ENCODE peak calls at places on chromosomes 7 and 10, in four cellular contexts. G, K, P and R are unnamed samples.

GRCh38 chr10:75001715-75002350 is 109.6 kb upstream of the SAMD8 start:
- DNase-seq in G (no peak), P (no peak), K (no peak), R (no peak)

GRCh38 chr7:110130669-110131068 is 960.3 kb upstream of the LRRN3 start:
- DNase-seq in K (no peak), P (peak), G (no peak), R (no peak)

GRCh38 chr7:30285067-30285530 is 702 bp downstream of the ZNRF2 start:
- DNase-seq in G (peak), K (no peak), P (peak), R (no peak)

GRCh38 chr10:72344932-72345331 is 9.8 kb downstream of the DNAJB12 start:
- DNase-seq in G (no peak), K (no peak), P (no peak), R (no peak)

GRCh38 chr10:57962839-57963238 is 304.9 kb downstream of the IPMK start:
- DNase-seq in P (no peak), G (no peak), K (no peak), R (no peak)

GRCh38 chr10:99841746-99842145 is 59.3 kb downstream of the ABCC2 start:
- DNase-seq in G (no peak), K (no peak), P (no peak), R (no peak)

GRCh38 chr10:73628405-73628804 is 12.9 kb downstream of the MYOZ1 start:
- DNase-seq in P (peak), G (no peak), K (no peak), R (no peak)

GRCh38 chr7:24442170-24442777 is 131.0 kb upstream of the PALS2 start:
- DNase-seq in P (no peak), G (no peak), K (no peak), R (peak)

GRCh38 chr10:132464256-132465192 is 67.5 kb downstream of the PWWP2B start:
- DNase-seq in K (no peak), P (no peak), G (no peak), R (no peak)

GRCh38 chr7:11171569-11172192 is 198.0 kb downstream of the PHF14 start:
- DNase-seq in K (no peak), G (no peak), P (no peak), R (no peak)

GRCh38 chr10:87660484-87661133 is 931 bp downstream of the PAPSS2 start:
- DNase-seq in P (peak), G (no peak), K (no peak), R (no peak)

GRCh38 chr10:16930540-16930939 is 113.3 kb upstream of the RSU1 start:
- DNase-seq in P (no peak), G (no peak), K (no peak), R (no peak)

GRCh38 chr10:95860486-95861040 is 47.2 kb upstream of the CC2D2B start:
- DNase-seq in G (no peak), K (no peak), P (no peak), R (no peak)

GRCh38 chr7:37590824-37591223 is 92.7 kb upstream of the GPR141 start:
- DNase-seq in K (no peak), P (no peak), G (no peak), R (no peak)

GRCh38 chr7:1298051-1298937 is 65.6 kb downstream of the UNCX start:
- DNase-seq in G (no peak), P (no peak), K (no peak), R (no peak)

GRCh38 chr7:127245582-127245981 is 7.2 kb downstream of the GRM8 start:
- DNase-seq in G (no peak), K (no peak), P (no peak), R (no peak)

GRCh38 chr7:107857541-107857912 is 33.5 kb upstream of the DLD start:
- DNase-seq in P (no peak), G (no peak), K (no peak), R (no peak)

GRCh38 chr7:5408777-5409176 is 14.9 kb downstream of the TNRC18 start:
- DNase-seq in K (no peak), G (no peak), P (no peak), R (no peak)

GRCh38 chr10:65684896-65685295 is 1240.9 kb upstream of the LRRTM3 start:
- DNase-seq in P (no peak), K (no peak), G (no peak), R (no peak)

GRCh38 chr7:1668932-1669485 is 1.1 kb upstream of the ELFN1 start:
- DNase-seq in G (no peak), K (peak), P (no peak), R (no peak)

GRCh38 chr7:111760043-111760442 is 197.8 kb upstream of the IMMP2L start:
- DNase-seq in G (no peak), P (no peak), K (no peak), R (no peak)

GRCh38 chr7:114740095-114740494 is 181.8 kb upstream of the MDFIC start:
- DNase-seq in G (no peak), K (no peak), P (no peak), R (no peak)

GRCh38 chr7:25118048-25118753 is 6.9 kb downstream of the CYCS start:
- DNase-seq in P (no peak), G (no peak), K (no peak), R (no peak)

GRCh38 chr7:45048748-45049147 is 40.0 kb downstream of the NACAD start:
- DNase-seq in P (peak), K (no peak), G (no peak), R (no peak)

GRCh38 chr7:26620352-26620751 is 244.0 kb downstream of the SKAP2 start:
- DNase-seq in P (peak), K (no peak), G (no peak), R (no peak)

GRCh38 chr10:62000037-62000603 is 98.6 kb downstream of the ARID5B start:
- DNase-seq in K (no peak), P (no peak), G (no peak), R (no peak)

GRCh38 chr7:101012931-101013330 is 7.0 kb upstream of the MUC17 start:
- DNase-seq in P (no peak), K (no peak), G (no peak), R (no peak)

GRCh38 chr7:137096607-137097006 is 228.2 kb downstream of the CHRM2 start:
- DNase-seq in G (no peak), K (no peak), P (no peak), R (no peak)

GRCh38 chr7:35694161-35694783 is 663 bp downstream of the HERPUD2 start:
- DNase-seq in G (no peak), P (peak), K (no peak), R (peak)

GRCh38 chr7:50217961-50218360 is 86.6 kb upstream of the IKZF1 start:
- DNase-seq in K (no peak), P (no peak), G (no peak), R (no peak)

GRCh38 chr7:14133752-14134151 is 144.3 kb upstream of the ETV1 start:
- DNase-seq in G (no peak), K (no peak), P (no peak), R (no peak)

GRCh38 chr10:44857363-44858016 is 53.6 kb upstream of the TMEM72 start:
- DNase-seq in G (peak), K (no peak), P (peak), R (peak)

GRCh38 chr7:72751978-72752377 is 76.0 kb downstream of the TYW1B start:
- DNase-seq in G (no peak), K (no peak), P (no peak), R (no peak)

GRCh38 chr10:116538461-116538860 is 7.3 kb upstream of the PNLIP start:
- DNase-seq in G (no peak), K (no peak), P (peak), R (no peak)

GRCh38 chr7:137734221-137734620 is 112.6 kb downstream of the DGKI start:
- DNase-seq in G (no peak), P (no peak), K (no peak), R (no peak)

GRCh38 chr10:72557362-72557761 is 68.5 kb downstream of the MICU1 start:
- DNase-seq in P (no peak), G (no peak), K (no peak), R (no peak)

GRCh38 chr10:102796407-102797176 is 40.6 kb downstream of the CYP17A1 start:
- DNase-seq in K (no peak), G (peak), P (peak), R (peak)

GRCh38 chr10:84156768-84157167 is 16.8 kb upstream of the GPR15LG start:
- DNase-seq in K (no peak), G (no peak), P (peak), R (peak)

GRCh38 chr10:127148066-127148932 is 48.1 kb downstream of the INSYN2A start:
- DNase-seq in K (no peak), G (no peak), P (peak), R (no peak)